ENCODE peak calls at places on chromosomes 6 and 20, in five cellular contexts. T is SK-N-SH, J is cardiac muscle cell, S is neural progenitor cell, Z is astrocyte. B is an unnamed sample.

GRCh38 chr6:235763-236360 is 56.4 kb upstream of the DUSP22 start:
- DNase-seq in T (no peak), J (peak; percentile 66), S (peak; percentile 34), Z (peak; percentile 35), B (peak; percentile 29)

GRCh38 chr6:169112483-169113320 is 140.9 kb downstream of the THBS2 start:
- DNase-seq in T (no peak), J (no peak), S (no peak), Z (no peak), B (no peak)

GRCh38 chr6:89260832-89261231 is 43.7 kb upstream of the GABRR1 start:
- DNase-seq in T (peak; percentile 28), J (peak; percentile 14), S (no peak), Z (no peak), B (peak; percentile 31)

GRCh38 chr6:157811476-157812173 is 11.4 kb upstream of the SNX9 start:
- DNase-seq in T (no peak), J (no peak), S (no peak), Z (peak; percentile 22), B (no peak)

GRCh38 chr20:38764563-38765355 is 16.5 kb downstream of the ACTR5 start:
- DNase-seq in T (no peak), J (peak; percentile 82), S (no peak), Z (peak; percentile 83), B (peak; percentile 22)

GRCh38 chr20:23086056-23086551 is at the start of gene CD93:
- DNase-seq in T (no peak), J (peak; percentile 67), S (no peak), Z (peak; percentile 1), B (peak; percentile 5)

GRCh38 chr6:139013185-139013800 is 15.3 kb upstream of the ABRACL start:
- DNase-seq in T (no peak), J (no peak), S (no peak), Z (no peak), B (no peak)

GRCh38 chr20:47676219-47676721 is 109.0 kb downstream of the SULF2 start:
- DNase-seq in T (no peak), J (no peak), S (peak; percentile 51), Z (no peak), B (no peak)

GRCh38 chr20:25549172-25549865 is 36.0 kb downstream of the NINL start:
- DNase-seq in T (no peak), J (no peak), S (no peak), Z (no peak), B (no peak)

GRCh38 chr6:13262302-13263006 is 65.9 kb downstream of the TBC1D7 start:
- DNase-seq in T (no peak), J (no peak), S (no peak), Z (no peak), B (no peak)

GRCh38 chr6:43399932-43400487 is 27.3 kb upstream of the ABCC10 start:
- DNase-seq in T (no peak), J (no peak), S (no peak), Z (no peak), B (no peak)

GRCh38 chr6:170051229-170052172 is 239.4 kb downstream of the DLL1 start:
- DNase-seq in T (no peak), J (no peak), S (no peak), Z (no peak), B (no peak)

GRCh38 chr6:45626087-45626891 is 248.6 kb upstream of the SUPT3H start:
- DNase-seq in T (no peak), J (peak; percentile 85), S (peak; percentile 16), Z (peak; percentile 87), B (peak; percentile 33)

GRCh38 chr6:135987226-135987625 is 135.7 kb downstream of the PDE7B start:
- DNase-seq in T (no peak), J (no peak), S (no peak), Z (no peak), B (no peak)

GRCh38 chr6:71531841-71532240 is 243.2 kb downstream of the OGFRL1 start:
- DNase-seq in T (no peak), J (no peak), S (no peak), Z (no peak), B (no peak)

GRCh38 chr20:48930035-48930434 is 8.5 kb downstream of the ARFGEF2 start:
- DNase-seq in T (no peak), J (peak; percentile 52), S (no peak), Z (no peak), B (no peak)

GRCh38 chr20:62516345-62516744 is 40.5 kb upstream of the GATA5 start:
- DNase-seq in T (no peak), J (no peak), S (peak; percentile 63), Z (no peak), B (no peak)

GRCh38 chr6:149859368-149859767 is 4.8 kb downstream of the LRP11 start:
- DNase-seq in T (no peak), J (peak; percentile 84), S (no peak), Z (peak; percentile 61), B (no peak)

GRCh38 chr20:38843346-38843745 is 37.8 kb downstream of the PPP1R16B start:
- DNase-seq in T (no peak), J (no peak), S (no peak), Z (no peak), B (no peak)

GRCh38 chr6:37691904-37692806 is 5.5 kb downstream of the MDGA1 start:
- DNase-seq in T (peak; percentile 90), J (peak; percentile 74), S (peak; percentile 81), Z (peak; percentile 18), B (peak; percentile 77)

GRCh38 chr6:170048615-170049256 is 242.1 kb downstream of the DLL1 start:
- DNase-seq in T (no peak), J (peak; percentile 56), S (no peak), Z (no peak), B (no peak)

GRCh38 chr6:143555071-143555492 is 43.6 kb upstream of the FUCA2 start:
- DNase-seq in T (peak; percentile 45), J (peak; percentile 29), S (no peak), Z (peak; percentile 18), B (no peak)

GRCh38 chr6:35083507-35083906 is 57.6 kb downstream of the TCP11 start:
- DNase-seq in T (peak; percentile 23), J (no peak), S (no peak), Z (no peak), B (no peak)

GRCh38 chr20:16771204-16771603 is 23.0 kb downstream of the OTOR start:
- DNase-seq in T (no peak), J (no peak), S (no peak), Z (no peak), B (no peak)

GRCh38 chr6:25013249-25013648 is 77.5 kb upstream of the RIPOR2 start:
- DNase-seq in T (no peak), J (no peak), S (no peak), Z (no peak), B (no peak)

GRCh38 chr20:48773837-48774418 is 53.9 kb downstream of the PREX1 start:
- DNase-seq in T (no peak), J (peak; percentile 72), S (no peak), Z (no peak), B (no peak)

GRCh38 chr6:71478834-71479541 is 190.4 kb downstream of the OGFRL1 start:
- DNase-seq in T (no peak), J (peak; percentile 97), S (peak; percentile 36), Z (peak; percentile 98), B (peak; percentile 90)

GRCh38 chr6:166660157-166660686 is 33.2 kb upstream of the RPS6KA2 start:
- DNase-seq in T (no peak), J (no peak), S (no peak), Z (no peak), B (no peak)

GRCh38 chr20:38186788-38187221 is 21.7 kb upstream of the TGM2 start:
- DNase-seq in T (no peak), J (no peak), S (no peak), Z (peak; percentile 82), B (no peak)

GRCh38 chr20:23228912-23229311 is 121.7 kb upstream of the NXT1 start:
- DNase-seq in T (no peak), J (peak; percentile 78), S (no peak), Z (peak; percentile 89), B (no peak)

GRCh38 chr6:3114377-3114776 is 4.1 kb upstream of the BPHL start:
- DNase-seq in T (no peak), J (no peak), S (no peak), Z (no peak), B (no peak)

GRCh38 chr6:3109755-3110154 is 8.8 kb upstream of the BPHL start:
- DNase-seq in T (no peak), J (no peak), S (no peak), Z (no peak), B (no peak)

DNA sequence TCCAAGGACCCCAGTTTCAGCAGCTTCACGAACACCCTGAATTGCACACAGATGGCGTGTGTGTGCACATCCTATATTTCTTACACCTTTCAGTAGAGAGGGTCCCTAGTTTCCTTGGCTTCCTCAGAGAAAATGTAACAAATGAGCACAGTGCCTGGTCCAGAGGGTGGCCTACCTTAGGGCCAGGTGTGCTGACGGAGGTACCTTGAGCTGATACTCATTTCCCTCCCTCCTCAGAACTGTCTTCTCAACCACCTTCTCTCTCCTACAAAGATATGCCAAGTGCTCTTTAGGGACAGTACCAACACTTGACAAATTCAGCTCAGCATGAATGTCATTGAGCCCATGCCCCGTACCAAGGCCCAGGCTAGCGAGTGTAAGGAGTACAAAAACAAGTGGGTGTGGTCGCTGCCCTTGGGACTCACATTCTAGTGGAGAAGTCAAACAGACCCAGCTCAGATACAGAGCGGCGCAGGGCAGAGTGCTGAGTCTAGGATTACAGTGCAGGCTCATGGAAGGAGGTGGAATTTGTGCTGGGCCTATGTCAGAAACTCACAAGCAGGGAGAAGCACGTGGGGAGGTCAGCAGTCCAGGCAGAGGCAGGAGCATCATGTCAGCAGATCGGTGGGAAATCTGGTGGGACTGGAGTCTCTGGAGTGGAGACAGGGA is 9.6 kb upstream of the BPHL start:
- DNase-seq in T (no peak), J (no peak), S (no peak), Z (no peak), B (no peak)
- H3K36me3 ChIP-seq in T (peaks cover 63% of the 10 kb centered on the region), J (peaks cover 17% of the 10 kb centered on the region), S (no peaks in the 10 kb centered on the region), Z (peaks cover 50% of the 10 kb centered on the region), B (peaks cover 21% of the 10 kb centered on the region)

GRCh38 chr6:51494342-51494741 is 593.1 kb downstream of the PKHD1 start:
- DNase-seq in T (no peak), J (no peak), S (no peak), Z (no peak), B (no peak)
- TF ChIP-seq CTCF in T (peak; percentile 30), J (no peak), S (peak; percentile 47), Z (no peak), B (peak; percentile 34)

DNA sequence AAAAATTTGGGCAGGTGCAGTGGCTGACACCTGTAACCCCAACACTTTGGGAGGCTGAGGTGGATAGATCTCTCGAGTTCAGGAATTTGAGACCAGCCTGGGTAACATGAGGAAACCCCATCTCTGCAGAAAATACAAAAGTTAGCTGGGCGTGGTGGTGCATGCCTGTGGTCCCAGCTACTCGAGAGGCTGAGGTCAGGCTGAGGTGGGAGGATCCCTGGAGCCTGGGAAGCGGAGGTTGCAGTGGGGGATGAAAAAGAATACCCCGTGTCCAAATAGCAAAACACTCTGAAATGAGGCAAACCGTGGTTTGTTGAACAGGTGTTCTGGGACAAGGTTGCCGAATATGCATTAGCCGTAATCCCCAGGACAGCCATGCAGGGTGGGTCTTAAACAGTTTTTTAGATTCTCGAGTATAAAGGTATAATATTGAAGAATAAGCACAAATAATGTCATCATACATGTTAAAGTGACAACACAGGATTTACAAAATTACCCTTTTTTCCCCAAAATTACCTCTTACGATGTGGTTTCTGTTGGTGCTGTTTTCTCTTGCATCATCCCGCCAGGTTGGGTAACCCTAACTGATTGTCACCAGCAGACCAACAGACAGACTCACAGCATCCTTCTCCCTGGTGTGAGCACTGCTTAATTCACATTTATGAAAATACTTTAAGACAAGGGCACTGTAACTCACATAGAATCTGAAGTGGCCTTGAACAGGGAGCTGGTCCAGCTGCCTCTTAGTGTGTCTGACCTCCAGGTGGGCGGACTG is 9.1 kb downstream of the DNAJC5 start:
- DNase-seq in T (no peak), J (no peak), S (no peak), Z (no peak), B (no peak)
- H3K4me1 ChIP-seq in T (no peaks in the 10 kb centered on the region), J (peaks cover 13% of the 10 kb centered on the region), S (no peaks in the 10 kb centered on the region), Z (peaks cover 5% of the 10 kb centered on the region), B (no peaks in the 10 kb centered on the region)

GRCh38 chr6:160086754-160087153 is 34.9 kb upstream of the SLC22A1 start:
- DNase-seq in T (no peak), J (no peak), S (no peak), Z (no peak), B (no peak)
- H3K36me3 ChIP-seq in T (peaks cover 28% of the 10 kb centered on the region), J (peaks cover 53% of the 10 kb centered on the region), S (no peaks in the 10 kb centered on the region), Z (peaks cover 30% of the 10 kb centered on the region), B (peaks cover 43% of the 10 kb centered on the region)